ENCODE peak calls at places on chromosomes 13 and 19, in four cellular contexts. Q is stomach, U is heart right ventricle, M is HFF-Myc. P is an unnamed sample.

GRCh38 chr13:112061367-112062046 is 5.4 kb upstream of the SOX1 start:
- DNase-seq in Q (no peak), M (no peak), U (no peak), P (no peak)

GRCh38 chr19:55258476-55258827 is 365 bp downstream of the PPP6R1 start:
- DNase-seq in M (no peak), U (no peak), Q (no peak), P (no peak)

GRCh38 chr19:2477732-2478191 is 1.8 kb downstream of the GADD45B start:
- DNase-seq in U (peak), Q (no peak), M (no peak), P (no peak)

GRCh38 chr13:108919036-108919907 is 289.9 kb downstream of the MYO16 start:
- DNase-seq in M (no peak), Q (no peak), U (no peak), P (no peak)

GRCh38 chr13:31328549-31329229 is 128.9 kb downstream of the B3GLCT start:
- DNase-seq in Q (no peak), M (no peak), U (no peak), P (no peak)

GRCh38 chr13:93260591-93260990 is 34.0 kb downstream of the GPC6 start:
- DNase-seq in M (no peak), U (no peak), Q (no peak), P (no peak)

GRCh38 chr13:44746690-44747089 is 170.6 kb upstream of the TSC22D1 start:
- DNase-seq in M (no peak), Q (no peak), U (no peak), P (no peak)

GRCh38 chr19:28292822-28293500 is 920.0 kb downstream of the UQCRFS1 start:
- DNase-seq in M (no peak), Q (no peak), U (no peak), P (no peak)

GRCh38 chr13:113652404-113653263 is 5.4 kb downstream of the ATP4B start:
- DNase-seq in Q (peak), M (no peak), U (no peak), P (no peak)

GRCh38 chr13:24511019-24511823 is 1.4 kb downstream of the PARP4 start:
- DNase-seq in Q (peak), M (peak), U (no peak), P (peak)

GRCh38 chr19:48837081-48837524 is 812 bp upstream of the HSD17B14 start:
- DNase-seq in Q (peak), U (peak), M (peak), P (peak)

GRCh38 chr13:49371943-49372636 is 71.8 kb downstream of the CAB39L start:
- DNase-seq in Q (no peak), U (no peak), M (no peak), P (no peak)

GRCh38 chr19:35403116-35403760 is 32.4 kb downstream of the GPR42 start:
- DNase-seq in Q (no peak), M (no peak), U (no peak), P (no peak)

DNA sequence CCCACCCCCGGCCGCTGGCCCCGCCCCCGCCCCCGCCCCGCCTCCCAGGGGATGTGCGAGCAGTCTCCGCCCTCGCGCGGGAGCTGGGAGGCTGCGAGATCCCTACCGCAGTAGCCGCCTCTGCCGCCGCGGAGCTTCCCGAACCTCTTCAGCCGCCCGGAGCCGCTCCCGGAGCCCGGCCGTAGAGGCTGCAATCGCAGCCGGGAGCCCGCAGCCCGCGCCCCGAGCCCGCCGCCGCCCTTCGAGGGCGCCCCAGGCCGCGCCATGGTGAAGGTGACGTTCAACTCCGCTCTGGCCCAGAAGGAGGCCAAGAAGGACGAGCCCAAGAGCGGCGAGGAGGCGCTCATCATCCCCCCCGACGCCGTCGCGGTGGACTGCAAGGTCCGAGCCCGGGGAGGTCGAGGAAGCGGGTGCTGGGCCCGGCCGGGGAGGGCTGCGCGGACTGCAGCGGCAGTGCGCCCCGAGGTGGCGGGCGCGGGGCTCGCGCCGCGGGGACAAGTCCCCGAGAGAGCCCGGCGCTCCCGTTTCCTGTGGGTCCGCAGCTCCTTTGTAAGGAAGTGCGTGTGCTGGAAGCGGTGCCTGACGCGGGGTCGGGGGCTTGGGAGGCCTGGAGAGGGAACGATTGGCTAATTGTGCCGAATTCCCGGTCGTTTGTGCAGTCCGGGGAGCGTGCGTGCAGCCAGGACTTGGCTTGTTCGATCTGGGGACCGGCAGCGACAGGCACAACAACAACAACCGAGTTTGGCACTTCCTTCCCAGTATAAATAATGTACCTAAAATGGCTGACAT is at the start of gene ITM2B:
- DNase-seq in M (no peak), U (peak), Q (peak), P (no peak)
- TF ChIP-seq CTCF in M (peak), U (peak), Q (no peak), P (peak)

DNA sequence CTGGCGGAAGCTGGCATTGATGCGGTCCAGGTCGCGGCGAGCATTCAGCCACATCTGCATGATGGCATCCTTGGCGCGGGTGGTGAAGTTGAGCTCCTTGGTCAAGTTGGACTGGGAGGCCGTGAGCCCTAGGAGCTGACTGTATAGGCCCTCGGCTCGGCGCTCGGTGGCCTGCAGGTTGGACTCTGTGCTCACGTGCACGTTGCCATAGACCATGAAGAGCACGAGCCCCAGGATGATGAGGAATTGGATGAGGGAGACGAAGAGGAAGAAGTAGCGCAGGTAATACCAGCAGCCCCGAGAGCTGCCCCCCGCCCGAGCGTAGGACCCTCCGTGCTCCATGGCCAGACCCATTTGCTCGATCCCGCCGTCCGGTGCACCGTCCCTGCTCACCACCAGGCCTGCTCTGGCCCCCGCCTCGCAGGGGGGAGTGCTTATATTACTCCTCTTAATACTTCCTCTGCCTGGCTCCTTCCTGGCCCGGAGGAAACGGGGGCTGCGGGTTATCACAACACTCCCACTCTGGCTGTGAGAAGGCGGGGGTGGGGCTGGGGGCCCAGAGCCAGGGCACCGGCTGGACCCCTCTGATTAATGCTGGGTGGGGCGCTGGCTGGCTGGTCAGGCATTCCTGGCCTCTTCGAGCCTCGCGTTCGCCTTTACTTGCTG is at the start of gene PLVAP:
- DNase-seq in Q (no peak), U (peak), M (no peak), P (no peak)
- H3K4me3 ChIP-seq in Q (peak), U (peak), M (no peak), P (no peak)

DNA sequence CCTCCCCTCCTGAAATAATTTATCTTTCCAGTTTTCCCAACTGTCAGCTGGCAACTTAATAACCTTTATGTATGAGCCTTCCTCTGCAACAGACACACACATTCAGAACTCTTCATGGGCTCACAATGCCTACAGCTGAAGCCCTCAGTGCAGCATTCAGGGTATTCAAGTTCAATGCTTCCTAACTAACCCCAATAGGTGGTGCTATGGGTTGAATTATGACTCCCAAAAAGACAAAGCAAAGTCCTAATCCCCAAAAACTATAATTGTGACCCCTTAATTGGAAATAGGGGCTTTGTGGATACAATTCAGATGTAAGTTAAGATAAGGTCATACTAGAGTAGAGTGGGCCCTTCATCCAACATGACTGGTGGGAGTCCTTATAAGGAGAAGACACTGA is 202.2 kb downstream of the SUCLA2 start:
- DNase-seq in U (no peak), M (no peak), Q (no peak), P (no peak)
- TF ChIP-seq CTCF in U (peak), M (peak), Q (no peak), P (peak)

GRCh38 chr19:44280916-44281315 is 21.2 kb downstream of the ZNF233 start:
- DNase-seq in Q (no peak), U (no peak), M (no peak), P (no peak)
- H3K4me3 ChIP-seq in Q (no peak), U (no peak), M (no peak), P (no peak)

DNA sequence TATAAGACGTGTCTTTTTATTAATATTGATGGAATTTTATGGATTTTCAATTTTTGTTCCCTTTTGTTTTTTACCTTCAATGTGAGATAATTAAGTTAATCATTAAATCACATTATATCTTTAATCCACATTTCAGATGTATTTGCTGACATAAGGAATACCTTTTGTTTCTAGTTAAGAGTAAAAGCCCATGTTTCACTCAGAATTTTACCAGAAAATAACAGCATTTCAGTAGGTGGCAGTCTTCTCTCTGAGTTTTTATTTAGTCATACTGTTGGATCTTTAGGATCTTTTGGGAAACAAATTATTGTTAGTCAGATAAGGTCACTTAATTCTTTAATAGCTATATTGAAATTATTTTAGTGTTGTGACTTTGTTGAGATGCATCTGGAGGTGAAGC is 67.9 kb downstream of the NDFIP2 start:
- DNase-seq in Q (no peak), U (no peak), M (no peak), P (no peak)
- TF ChIP-seq CTCF in Q (no peak), U (peak), M (no peak), P (peak)

GRCh38 chr19:33225458-33225925 is at the start of gene SLC7A10:
- DNase-seq in M (no peak), Q (no peak), U (no peak), P (no peak)
- H3K4me3 ChIP-seq in M (no peak), Q (peak), U (peak), P (peak)

DNA sequence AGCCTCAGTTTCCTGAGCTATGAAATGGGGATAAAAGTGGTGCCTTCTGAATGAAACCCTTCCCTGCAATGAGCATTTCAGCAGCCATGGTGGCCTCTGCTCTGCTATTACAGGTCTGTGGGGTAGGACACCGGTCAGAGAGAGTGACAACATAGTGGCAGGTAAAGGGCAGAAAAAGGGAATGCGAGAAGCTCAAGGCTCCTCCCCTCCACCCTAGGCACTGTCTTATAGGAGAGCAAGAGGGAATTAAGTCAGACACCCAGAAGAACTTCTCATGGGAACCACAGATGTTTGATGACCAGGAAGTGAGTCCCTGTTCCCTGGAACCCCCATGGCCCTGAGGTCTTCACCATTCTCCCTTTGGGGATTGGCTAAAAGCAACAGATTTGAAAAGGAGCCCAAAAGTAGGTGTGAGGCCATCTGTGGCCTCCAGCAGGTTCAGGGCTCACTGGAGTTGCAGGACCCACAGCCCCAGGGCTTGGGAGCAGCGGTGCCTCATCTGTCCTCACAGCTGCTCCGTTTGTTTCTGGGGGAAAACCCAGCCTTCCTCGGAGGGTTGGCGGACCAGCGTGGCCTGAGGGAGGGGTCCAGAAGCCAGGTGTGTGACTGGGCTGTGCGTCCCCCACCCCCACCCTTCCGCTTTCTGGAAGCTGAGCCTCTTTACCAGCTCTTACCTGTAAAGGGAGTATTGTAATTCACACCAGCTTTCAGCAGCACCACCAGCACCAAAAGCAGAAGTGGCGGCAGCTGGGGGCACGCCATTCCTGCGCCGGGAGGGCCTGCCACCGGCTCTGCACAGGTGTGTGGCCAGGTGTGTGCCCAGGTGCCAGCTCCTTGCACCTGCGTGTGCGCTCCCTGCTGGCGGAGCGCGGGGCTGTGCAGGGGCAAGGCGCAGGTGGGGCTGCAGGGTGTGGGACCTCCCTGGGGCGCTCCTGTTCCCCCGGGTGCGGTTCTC is 19.4 kb downstream of the IQCN start:
- DNase-seq in U (no peak), Q (peak), M (no peak), P (no peak)
- TF ChIP-seq CTCF in U (no peak), Q (no peak), M (no peak), P (peak)

DNA sequence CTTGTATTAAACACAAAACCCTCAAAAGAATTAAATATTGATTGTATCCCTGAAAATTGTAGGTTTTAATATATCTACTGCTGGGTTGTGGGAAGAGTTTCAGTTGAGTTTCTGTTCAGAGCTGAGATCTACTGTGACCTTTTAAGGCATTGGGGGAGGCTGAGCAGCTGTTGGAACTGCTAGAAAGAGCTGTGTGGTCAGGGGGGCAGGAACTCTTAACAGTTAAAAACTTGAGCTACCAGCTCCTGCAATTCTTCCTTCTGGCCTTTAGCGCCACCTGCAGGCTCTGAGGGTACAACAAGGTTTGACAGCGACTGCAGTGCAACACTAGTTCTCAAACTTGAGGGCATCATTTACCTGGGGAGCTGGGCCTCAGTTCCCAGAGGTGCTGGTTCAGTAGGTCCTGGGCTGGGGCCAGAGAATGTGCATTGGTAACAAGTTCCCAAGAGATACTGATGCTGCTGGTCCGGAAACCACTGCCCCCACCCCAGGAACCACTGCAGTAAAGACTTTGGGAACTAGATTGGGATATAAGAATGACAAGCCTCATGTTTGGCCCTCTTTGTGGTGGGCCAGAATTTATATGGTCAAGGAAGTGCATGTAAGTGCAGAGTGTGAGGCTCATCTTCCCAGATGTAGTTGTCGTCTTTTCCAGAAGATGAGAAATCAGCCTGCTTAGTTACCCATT is 2.5 kb downstream of the RNASEH2B start:
- DNase-seq in U (peak), M (peak), Q (peak), P (peak)
- H3K4me3 ChIP-seq in U (no peak), M (no peak), Q (no peak), P (no peak)

DNA sequence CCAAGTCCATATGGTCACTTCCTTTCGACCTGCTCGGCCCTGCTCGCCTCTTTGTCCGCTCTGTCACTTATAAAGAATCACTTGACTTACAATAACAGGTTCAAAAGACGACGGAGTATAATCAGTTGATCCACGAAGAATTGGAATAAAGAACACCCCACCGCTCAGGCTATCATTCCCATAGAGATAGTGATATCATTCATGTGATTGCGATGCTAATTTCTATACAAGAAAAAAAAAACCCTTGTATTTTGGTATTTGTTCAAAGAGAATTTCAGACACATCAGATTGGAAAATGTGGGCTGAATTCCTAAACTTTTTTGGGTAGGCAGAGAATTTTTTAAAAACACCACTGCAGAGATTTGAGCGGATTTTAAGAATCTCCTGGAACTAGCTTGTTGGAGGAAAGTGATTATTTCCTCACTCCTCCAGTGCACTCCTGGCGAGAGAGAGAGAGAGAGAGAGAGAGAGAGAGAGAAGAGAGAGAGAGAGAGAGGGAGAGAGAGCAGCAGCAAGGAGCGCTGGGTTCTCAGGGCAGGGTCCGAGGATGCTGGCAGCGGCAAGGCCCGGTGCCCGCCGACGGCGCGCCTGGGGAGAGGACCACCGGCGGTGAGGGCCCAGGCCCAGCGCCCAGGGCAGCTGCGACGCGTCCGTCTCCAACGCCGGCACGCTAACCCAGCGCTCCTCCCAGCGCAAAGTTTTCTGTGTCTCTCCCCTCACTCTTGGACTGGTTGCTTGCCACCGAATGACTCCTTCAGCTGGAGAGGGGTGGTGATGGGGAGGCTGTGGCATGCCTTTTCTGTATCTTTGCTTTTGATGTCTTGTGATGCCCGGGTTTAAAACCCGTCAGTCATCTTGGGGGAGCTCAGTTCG is 149.0 kb upstream of the ZNF536 start:
- DNase-seq in M (no peak), Q (no peak), U (no peak), P (no peak)
- TF ChIP-seq CTCF in M (no peak), Q (no peak), U (no peak), P (no peak)

P was measured in retinal pigment epithelial cell.